ENCODE peak calls at places on chromosome 18, in six cellular contexts. C, T, M, Y, R and F are unnamed samples. For H3K36me3 and H3K4me1, the result is how much of the 10 kb centered on the place peaks cover.

GRCh38 chr18:23422751-23423418 is 30.2 kb upstream of the RIOK3 start:
- DNase-seq in R (no peak), T (peak), C (no peak), Y (peak), M (no peak), F (no peak)

GRCh38 chr18:24918257-24918656 is 433.7 kb downstream of the ZNF521 start:
- DNase-seq in C (no peak), R (no peak), T (no peak), Y (no peak), M (no peak), F (no peak)

GRCh38 chr18:74489631-74490030 is 6.5 kb upstream of the CNDP2 start:
- DNase-seq in T (no peak), R (no peak), Y (no peak), C (no peak), M (no peak), F (no peak)

GRCh38 chr18:59821983-59822382 is 77.8 kb upstream of the PMAIP1 start:
- DNase-seq in Y (no peak), C (no peak), M (no peak), R (no peak), T (no peak), F (no peak)

GRCh38 chr18:47844828-47845227 is 85.6 kb downstream of the SMAD2 start:
- DNase-seq in M (no peak), T (no peak), Y (no peak), C (no peak), R (no peak), F (no peak)

GRCh38 chr18:52348209-52348608 is 8.2 kb downstream of the DCC start:
- DNase-seq in R (no peak), M (no peak), Y (no peak), C (no peak), T (no peak), F (no peak)

GRCh38 chr18:34909637-34910364 is 131.4 kb upstream of the MAPRE2 start:
- DNase-seq in Y (no peak), M (no peak), C (no peak), T (no peak), R (no peak), F (no peak)

GRCh38 chr18:28045880-28046279 is 131.1 kb downstream of the CDH2 start:
- DNase-seq in R (no peak), T (no peak), Y (no peak), C (no peak), M (no peak), F (no peak)

GRCh38 chr18:37669991-37670534 is 104.5 kb upstream of the CELF4 start:
- DNase-seq in M (no peak), T (no peak), R (no peak), C (no peak), Y (no peak), F (no peak)

GRCh38 chr18:23851470-23852002 is 162.3 kb downstream of the LAMA3 start:
- DNase-seq in R (no peak), T (no peak), M (no peak), Y (no peak), C (no peak), F (no peak)

GRCh38 chr18:54223568-54224241 is 764 bp downstream of the MBD2 start:
- DNase-seq in Y (peak), R (peak), C (peak), T (peak), M (no peak), F (no peak)

GRCh38 chr18:7598167-7599062 is 31.3 kb downstream of the PTPRM start:
- DNase-seq in R (no peak), C (no peak), T (no peak), M (no peak), Y (no peak), F (peak)

GRCh38 chr18:7946724-7947377 is 379.7 kb downstream of the PTPRM start:
- DNase-seq in R (peak), T (no peak), Y (peak), C (no peak), M (no peak), F (no peak)

GRCh38 chr18:55672574-55673361 is 84.8 kb upstream of the TCF4 start:
- DNase-seq in M (no peak), Y (no peak), T (no peak), C (peak), R (no peak), F (no peak)

GRCh38 chr18:11987527-11987926 is 6.2 kb downstream of the IMPA2 start:
- DNase-seq in Y (no peak), C (no peak), M (no peak), R (no peak), T (no peak), F (peak)

GRCh38 chr18:61833387-61833786 is 59.4 kb downstream of the RNF152 start:
- DNase-seq in M (no peak), Y (no peak), R (peak), C (no peak), T (no peak), F (no peak)

GRCh38 chr18:48921305-48922202 is 29.2 kb downstream of the SMAD7 start:
- DNase-seq in M (no peak), R (no peak), T (no peak), C (no peak), Y (no peak), F (no peak)

GRCh38 chr18:29737190-29737589 is 1305.4 kb downstream of the DSC3 start:
- DNase-seq in R (no peak), T (no peak), M (no peak), Y (no peak), C (no peak), F (no peak)

GRCh38 chr18:28284132-28284531 is 107.2 kb upstream of the CDH2 start:
- DNase-seq in Y (no peak), M (no peak), C (no peak), T (no peak), R (no peak), F (no peak)

GRCh38 chr18:6575908-6576307 is 153.6 kb upstream of the ARHGAP28 start:
- DNase-seq in T (no peak), C (no peak), M (no peak), Y (no peak), R (no peak), F (no peak)

GRCh38 chr18:8657873-8658521 is 47.4 kb upstream of the MTCL1 start:
- DNase-seq in C (no peak), R (no peak), Y (no peak), T (no peak), M (no peak), F (no peak)

GRCh38 chr18:25230658-25231326 is 121.2 kb downstream of the ZNF521 start:
- DNase-seq in M (no peak), R (no peak), C (peak), T (no peak), Y (no peak), F (peak)

GRCh38 chr18:50075772-50076171 is 119.2 kb downstream of the MYO5B start:
- DNase-seq in T (no peak), Y (no peak), M (no peak), R (no peak), C (no peak), F (no peak)

GRCh38 chr18:74139888-74140287 is 7.7 kb downstream of the FBXO15 start:
- DNase-seq in T (no peak), C (no peak), Y (no peak), M (no peak), R (no peak), F (no peak)

GRCh38 chr18:8139971-8140406 is 469.2 kb upstream of the RAB12 start:
- DNase-seq in M (no peak), Y (no peak), C (no peak), R (no peak), T (no peak), F (peak)

GRCh38 chr18:36518839-36519238 is 221.3 kb downstream of the FHOD3 start:
- DNase-seq in R (no peak), M (no peak), C (no peak), T (no peak), Y (no peak), F (no peak)

GRCh38 chr18:43751835-43752234 is 474.5 kb upstream of the SYT4 start:
- DNase-seq in Y (no peak), C (no peak), M (no peak), T (no peak), R (no peak), F (no peak)

GRCh38 chr18:23591011-23591410 is 4.7 kb upstream of the NPC1 start:
- DNase-seq in M (no peak), T (no peak), Y (no peak), C (no peak), R (no peak), F (no peak)

GRCh38 chr18:28735731-28736130 is 558.8 kb upstream of the CDH2 start:
- DNase-seq in T (no peak), M (no peak), C (no peak), R (no peak), Y (no peak), F (no peak)

GRCh38 chr18:23662309-23663263 is at the start of gene ANKRD29:
- DNase-seq in C (peak), R (peak), Y (peak), M (no peak), T (peak), F (no peak)

GRCh38 chr18:21774722-21775121 is 34.1 kb downstream of the MIB1 start:
- DNase-seq in T (no peak), R (no peak), Y (no peak), C (no peak), M (no peak), F (no peak)

GRCh38 chr18:75218064-75218463 is 7.5 kb downstream of the TSHZ1 start:
- DNase-seq in Y (no peak), M (no peak), R (no peak), T (no peak), C (no peak), F (no peak)

GRCh38 chr18:13235981-13236380 is 17.4 kb downstream of the LDLRAD4 start:
- DNase-seq in M (no peak), R (no peak), Y (no peak), C (peak), T (no peak), F (peak)

GRCh38 chr18:2792395-2792794 is 54.4 kb upstream of the EMILIN2 start:
- DNase-seq in T (no peak), R (no peak), Y (no peak), C (no peak), M (no peak), F (no peak)
- H3K36me3 ChIP-seq in T (half or more), R (under half), Y (half or more), C (half or more), M (under half), F (half or more)

DNA sequence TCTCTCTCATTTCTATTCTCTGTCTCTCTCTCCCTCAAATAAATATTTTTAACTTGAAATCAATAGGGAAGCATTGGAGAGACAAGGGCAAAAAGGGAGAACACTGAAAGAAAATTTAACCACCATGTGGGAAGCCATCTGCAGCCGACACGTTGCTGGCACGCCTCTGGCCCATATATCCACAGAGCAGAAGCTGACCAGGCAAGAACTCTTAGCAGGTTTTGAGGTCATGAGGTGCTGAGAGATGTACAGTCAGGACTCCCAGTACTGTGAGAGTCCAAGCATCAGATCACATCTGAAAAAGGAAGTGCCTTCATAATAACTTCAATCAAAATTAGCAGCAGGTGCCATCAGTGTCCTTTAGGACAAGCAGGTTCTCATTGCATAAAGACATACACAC is 156.6 kb downstream of the AKAIN1 start:
- DNase-seq in C (no peak), Y (no peak), M (no peak), R (no peak), T (no peak), F (no peak)
- H3K4me1 ChIP-seq in C (under half), Y (under half), M (under half), R (under half), T (under half), F (under half)

GRCh38 chr18:63160172-63160995 is 159.2 kb downstream of the BCL2 start:
- DNase-seq in M (no peak), T (no peak), R (no peak), Y (no peak), C (no peak), F (no peak)

GRCh38 chr18:63161032-63161727 is 158.4 kb downstream of the BCL2 start:
- DNase-seq in M (no peak), R (peak), Y (no peak), C (no peak), T (no peak), F (no peak)

GRCh38 chr18:63158012-63158631 is 161.4 kb downstream of the BCL2 start:
- DNase-seq in C (no peak), T (no peak), R (no peak), Y (no peak), M (no peak), F (no peak)

GRCh38 chr18:63158676-63159291 is 160.8 kb downstream of the BCL2 start:
- DNase-seq in Y (no peak), T (no peak), C (no peak), R (no peak), M (no peak), F (no peak)

GRCh38 chr18:63159590-63159989 is 160.0 kb downstream of the BCL2 start:
- DNase-seq in T (no peak), C (no peak), M (no peak), Y (no peak), R (no peak), F (no peak)
- H3K4me3 ChIP-seq in T (no peak), C (no peak), M (no peak), Y (no peak), R (peak), F (no peak)

GRCh38 chr18:79449551-79450288 is 54.0 kb downstream of the NFATC1 start:
- DNase-seq in M (no peak), R (no peak), T (no peak), Y (no peak), C (no peak), F (no peak)

GRCh38 chr18:79452190-79452990 is 56.7 kb downstream of the NFATC1 start:
- DNase-seq in M (no peak), R (no peak), Y (no peak), T (no peak), C (no peak), F (no peak)

GRCh38 chr18:79452991-79453645 is 57.4 kb downstream of the NFATC1 start:
- DNase-seq in Y (no peak), C (no peak), M (no peak), T (no peak), R (no peak), F (no peak)

GRCh38 chr18:79450289-79450920 is 54.7 kb downstream of the NFATC1 start:
- DNase-seq in M (no peak), C (no peak), T (no peak), R (no peak), Y (no peak), F (no peak)

DNA sequence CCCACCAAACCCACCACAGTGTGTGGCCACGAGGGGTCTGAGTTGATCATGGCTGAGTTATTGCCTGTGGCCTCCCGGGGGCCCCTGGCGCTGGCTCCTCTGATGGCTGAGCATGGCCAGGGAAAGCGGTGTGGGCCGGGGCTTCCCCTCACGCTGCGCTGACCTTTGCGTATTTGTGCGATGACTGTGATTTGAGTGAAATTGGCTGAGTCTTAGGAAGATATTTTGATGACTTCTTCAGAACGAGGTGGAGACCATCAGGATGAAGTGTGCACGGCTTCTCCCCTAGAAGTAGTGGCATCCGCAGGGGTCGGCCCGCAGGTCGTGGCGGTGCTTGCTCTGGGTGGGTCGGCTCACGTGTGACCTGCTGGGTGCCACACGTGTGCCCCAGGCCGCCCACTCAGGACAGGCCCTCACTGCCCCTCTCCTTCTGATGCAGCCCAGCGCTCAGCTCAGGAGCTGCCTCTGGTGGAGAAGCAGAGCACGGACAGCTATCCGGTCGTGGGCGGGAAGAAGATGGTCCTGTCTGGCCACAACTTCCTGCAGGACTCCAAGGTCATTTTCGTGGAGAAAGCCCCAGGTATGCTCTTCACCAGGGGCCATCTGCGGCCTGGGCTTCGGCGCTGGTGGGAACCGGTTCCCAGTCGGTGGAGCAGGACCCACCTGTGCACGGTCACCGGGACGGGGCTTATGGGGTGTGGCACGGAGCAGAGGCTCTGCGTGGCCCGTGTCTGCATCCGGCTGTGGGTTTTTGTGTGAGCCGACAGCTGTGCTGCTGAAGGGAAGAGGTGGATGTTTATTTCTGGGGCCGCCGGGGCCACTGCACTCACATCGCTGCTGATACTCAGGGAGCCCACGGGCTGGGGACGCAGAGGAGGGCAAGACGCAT is 55.8 kb downstream of the NFATC1 start:
- DNase-seq in T (no peak), M (no peak), Y (no peak), R (no peak), C (no peak), F (no peak)
- H3K36me3 ChIP-seq in T (under half), M (under half), Y (under half), R (under half), C (half or more), F (half or more)